ENCODE peak calls at places on chromosome 13, in six cellular contexts. E is HFF-Myc, K is fibroblast of lung, N is tibial artery, Z is endodermal cell, D is choroid plexus epithelial cell. M is an unnamed sample.

GRCh38 chr13:113854238-113855011 is 9.5 kb downstream of the GAS6 start:
- DNase-seq in Z (peak; percentile 54), N (peak; percentile 69), K (peak; percentile 79), D (peak; percentile 58), E (no peak), M (peak; percentile 79)

GRCh38 chr13:101144808-101145419 is 271.4 kb downstream of the NALCN start:
- DNase-seq in K (peak; percentile 78), D (peak; percentile 78), Z (no peak), N (no peak), E (peak; percentile 27), M (peak; percentile 74)

GRCh38 chr13:99517577-99517976 is 16.3 kb downstream of the TM9SF2 start:
- DNase-seq in E (no peak), Z (no peak), D (no peak), K (no peak), N (no peak), M (no peak)

GRCh38 chr13:101325423-101325822 is 90.9 kb downstream of the NALCN start:
- DNase-seq in Z (no peak), K (no peak), D (no peak), N (no peak), E (no peak), M (no peak)

GRCh38 chr13:109162248-109163051 is 533.0 kb downstream of the MYO16 start:
- DNase-seq in K (no peak), D (no peak), Z (no peak), E (no peak), N (no peak), M (no peak)

GRCh38 chr13:84946144-84946543 is 853.1 kb downstream of the SLITRK6 start:
- DNase-seq in E (no peak), D (peak; percentile 4), N (no peak), K (peak; percentile 47), Z (no peak), M (no peak)

GRCh38 chr13:91381371-91381770 is 17.1 kb upstream of the GPC5 start:
- DNase-seq in E (no peak), Z (no peak), D (peak; percentile 65), K (peak; percentile 69), N (no peak), M (peak; percentile 50)

GRCh38 chr13:46728777-46729176 is 68.2 kb downstream of the ESD start:
- DNase-seq in K (peak; percentile 5), E (no peak), N (no peak), Z (peak; percentile 59), D (peak; percentile 24), M (no peak)

GRCh38 chr13:29110003-29110402 is 289.9 kb downstream of the MTUS2 start:
- DNase-seq in K (no peak), Z (no peak), D (no peak), E (no peak), N (no peak), M (no peak)

DNA sequence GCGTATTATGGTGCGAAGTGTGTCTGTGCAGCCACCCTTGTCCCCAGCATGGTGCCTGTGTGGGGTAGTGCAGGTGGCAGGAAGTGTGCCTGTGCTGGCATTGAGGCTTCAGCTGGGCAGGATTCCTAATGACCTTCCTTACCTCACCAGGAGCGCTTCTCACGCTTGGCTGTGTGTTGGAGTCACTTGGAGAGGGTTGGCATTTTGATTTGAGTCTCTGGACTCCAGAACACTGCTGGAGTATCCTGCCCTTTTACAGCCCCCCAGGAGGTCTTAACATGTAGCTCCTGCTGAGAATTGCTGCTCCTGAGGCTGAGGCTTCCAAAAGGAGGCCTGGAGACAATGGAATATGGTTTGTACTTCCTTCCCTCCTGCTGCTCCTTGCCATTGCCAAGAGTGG is 87.0 kb downstream of the ARHGEF7 start:
- DNase-seq in D (no peak), Z (peak; percentile 58), N (no peak), E (no peak), K (no peak), M (no peak)
- H3K4me3 ChIP-seq in D (no peak overlapping the region), Z (no peak overlapping the region), N (no peak overlapping the region), E (no peak overlapping the region), K (no peak overlapping the region), M (no peak overlapping the region)

GRCh38 chr13:55087085-55087484 is 2053.6 kb upstream of the PRR20A start:
- DNase-seq in Z (peak; percentile 62), K (no peak), D (no peak), N (no peak), E (no peak), M (no peak)
- TF ChIP-seq CTCF in Z (peak; percentile 42), K (no peak), D (no peak), N (no peak), E (no peak), M (no peak)

DNA sequence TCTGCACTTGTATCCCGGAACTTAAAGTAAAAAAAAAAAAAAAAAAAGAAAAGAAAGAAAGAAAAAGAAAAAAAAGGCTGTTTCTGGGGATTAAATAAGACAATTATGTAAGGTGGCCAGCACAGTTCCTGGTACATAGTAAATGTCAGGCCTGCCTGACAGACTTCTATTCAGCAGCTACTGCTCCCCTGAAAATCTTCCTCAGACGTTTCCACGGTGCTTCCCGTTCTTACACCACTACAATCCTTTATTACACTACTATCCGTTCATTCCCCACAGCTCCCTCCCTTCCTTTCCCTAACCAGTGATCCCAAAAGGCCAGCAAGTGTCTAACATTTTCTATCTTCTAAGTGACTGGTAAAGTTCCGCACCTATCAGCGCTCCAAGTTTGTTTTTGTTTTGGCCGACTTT is 626 bp upstream of the RB1 start:
- DNase-seq in E (no peak), N (no peak), K (no peak), D (peak; percentile 41), Z (no peak), M (no peak)
- H3K4me3 ChIP-seq in E (peak overlapping the region; percentile 82), N (peak overlapping the region; percentile 94), K (peak overlapping the region; percentile 69), D (peak overlapping the region; percentile 82), Z (peak overlapping the region; percentile 96), M (peak overlapping the region; percentile 61)

DNA sequence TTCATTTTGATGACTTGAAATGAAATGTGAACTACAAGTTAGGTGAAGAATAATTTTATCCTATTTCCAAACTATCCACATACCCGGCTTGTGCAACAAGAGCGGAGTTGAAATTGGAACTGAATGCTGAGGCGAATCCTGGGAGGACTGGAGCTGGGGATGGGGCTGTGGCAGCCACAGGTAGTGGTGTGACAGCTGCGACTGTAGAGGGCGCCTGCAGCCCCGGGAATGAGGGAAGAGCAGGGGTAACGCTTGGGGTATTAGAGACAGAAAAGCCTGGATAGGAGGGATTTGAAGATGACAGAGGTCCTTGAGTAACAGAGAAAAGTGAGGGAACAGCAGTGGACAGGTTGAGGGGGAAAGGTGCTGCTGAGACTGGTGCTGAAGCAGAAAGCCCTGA is 22.0 kb upstream of the STOML3 start:
- DNase-seq in D (no peak), Z (peak; percentile 85), E (no peak), N (no peak), K (no peak), M (no peak)
- TF ChIP-seq CTCF in D (no peak), Z (peak; percentile 82), E (peak; percentile 4), N (no peak), K (no peak), M (peak; percentile 20)

M was measured in astrocyte of the spinal cord.